ENCODE peak calls at places on chromosome 13, in eight cellular contexts. D, M, O, P, Z, V, R and W are unnamed samples.

GRCh38 chr13:94384217-94384905 is 95.1 kb downstream of the DCT start:
- DNase-seq in M (no peak), P (no peak), O (no peak), D (no peak), V (no peak), R (no peak), Z (no peak), W (no peak)

GRCh38 chr13:20696073-20696472 is 7.4 kb upstream of the IL17D start:
- DNase-seq in D (no peak), O (no peak), R (no peak), P (no peak), Z (no peak), V (no peak), M (no peak), W (no peak)

GRCh38 chr13:90792335-90792734 is 555.2 kb upstream of the MIR17HG start:
- DNase-seq in Z (no peak), M (no peak), O (no peak), D (no peak), P (no peak), R (no peak), V (no peak), W (no peak)

GRCh38 chr13:95926231-95926630 is 127.0 kb downstream of the UGGT2 start:
- DNase-seq in P (no peak), O (no peak), M (no peak), Z (no peak), V (no peak), R (no peak), D (no peak), W (no peak)

GRCh38 chr13:60720590-60720989 is 323.6 kb downstream of the TDRD3 start:
- DNase-seq in Z (no peak), D (no peak), P (no peak), O (no peak), M (no peak), V (no peak), R (no peak), W (no peak)

GRCh38 chr13:25659091-25659502 is 287.3 kb downstream of the ATP8A2 start:
- DNase-seq in V (no peak), Z (peak; percentile 50), R (no peak), O (no peak), D (no peak), P (no peak), M (no peak), W (no peak)

GRCh38 chr13:74767031-74767430 is 632.8 kb upstream of the KLF12 start:
- DNase-seq in P (no peak), O (no peak), V (no peak), D (peak; percentile 72), Z (no peak), M (no peak), R (no peak), W (no peak)

GRCh38 chr13:28320884-28321574 is 173.9 kb downstream of the FLT1 start:
- DNase-seq in V (no peak), R (no peak), M (no peak), D (no peak), O (no peak), Z (peak; percentile 56), P (no peak), W (no peak)

GRCh38 chr13:25292301-25292700 is 5.0 kb upstream of the MTMR6 start:
- DNase-seq in R (no peak), D (peak; percentile 40), V (no peak), O (no peak), M (no peak), P (no peak), Z (peak; percentile 14), W (no peak)

GRCh38 chr13:76014618-76015315 is 378.6 kb downstream of the LMO7 start:
- DNase-seq in M (no peak), Z (no peak), P (no peak), D (peak; percentile 54), V (no peak), R (no peak), O (no peak), W (no peak)

GRCh38 chr13:90412980-90413379 is 934.5 kb upstream of the MIR17HG start:
- DNase-seq in P (no peak), V (no peak), M (no peak), O (no peak), R (no peak), Z (no peak), D (no peak), W (no peak)

GRCh38 chr13:106526748-106527488 is 8.5 kb downstream of the EFNB2 start:
- DNase-seq in R (no peak), M (no peak), Z (no peak), O (no peak), V (no peak), P (no peak), D (no peak), W (no peak)

GRCh38 chr13:108734676-108735075 is 105.3 kb downstream of the MYO16 start:
- DNase-seq in M (no peak), P (no peak), V (no peak), R (no peak), Z (no peak), D (no peak), O (no peak), W (no peak)

GRCh38 chr13:29547135-29547534 is 48.4 kb downstream of the SLC7A1 start:
- DNase-seq in O (no peak), D (no peak), M (no peak), R (no peak), P (no peak), Z (no peak), V (no peak), W (no peak)

GRCh38 chr13:94988654-94989053 is 276.3 kb upstream of the SOX21 start:
- DNase-seq in P (no peak), M (no peak), Z (no peak), R (no peak), D (no peak), V (no peak), O (no peak), W (no peak)

GRCh38 chr13:37127706-37128241 is 22.3 kb upstream of the CSNK1A1L start:
- DNase-seq in Z (no peak), O (no peak), V (no peak), D (peak; percentile 50), R (no peak), P (no peak), M (no peak), W (no peak)

GRCh38 chr13:58960909-58961308 is 1202.8 kb downstream of the DIAPH3 start:
- DNase-seq in V (no peak), R (no peak), D (no peak), O (no peak), P (no peak), M (no peak), Z (peak; percentile 61), W (no peak)

GRCh38 chr13:95129004-95129403 is 172.2 kb downstream of the ABCC4 start:
- DNase-seq in Z (no peak), D (no peak), O (no peak), R (no peak), V (no peak), M (no peak), P (no peak), W (no peak)

GRCh38 chr13:85728831-85729230 is 70.4 kb downstream of the SLITRK6 start:
- DNase-seq in D (no peak), Z (no peak), M (no peak), R (no peak), O (no peak), P (no peak), V (no peak), W (no peak)

GRCh38 chr13:40120781-40121180 is 465.3 kb downstream of the COG6 start:
- DNase-seq in R (no peak), O (no peak), Z (no peak), P (no peak), M (no peak), V (no peak), D (no peak), W (no peak)

GRCh38 chr13:113320226-113320875 is 23.3 kb downstream of the LAMP1 start:
- DNase-seq in O (no peak), D (no peak), P (peak; percentile 34), R (no peak), V (no peak), M (no peak), Z (no peak), W (peak; percentile 74)

GRCh38 chr13:74093691-74094090 is 40.5 kb downstream of the KLF12 start:
- DNase-seq in Z (no peak), M (no peak), O (no peak), V (no peak), R (no peak), P (no peak), D (no peak), W (no peak)

GRCh38 chr13:28327761-28328607 is 166.9 kb downstream of the FLT1 start:
- DNase-seq in Z (no peak), O (no peak), M (no peak), V (no peak), P (no peak), R (no peak), D (no peak), W (no peak)

GRCh38 chr13:102012299-102013293 is 389.3 kb downstream of the FGF14 start:
- DNase-seq in Z (no peak), V (no peak), O (no peak), R (no peak), P (no peak), M (no peak), D (no peak), W (no peak)

GRCh38 chr13:35832551-35832950 is 298.6 kb downstream of the DCLK1 start:
- DNase-seq in M (no peak), D (no peak), V (no peak), P (no peak), R (no peak), Z (no peak), O (no peak), W (no peak)

GRCh38 chr13:75319244-75319643 is 162.7 kb downstream of the TBC1D4 start:
- DNase-seq in D (peak; percentile 31), V (no peak), M (no peak), P (no peak), O (no peak), Z (no peak), R (no peak), W (no peak)

GRCh38 chr13:93309886-93310520 is 83.4 kb downstream of the GPC6 start:
- DNase-seq in P (no peak), R (no peak), M (no peak), D (peak; percentile 90), O (no peak), V (no peak), Z (peak; percentile 40), W (no peak)

GRCh38 chr13:90534617-90535340 is 812.7 kb upstream of the MIR17HG start:
- DNase-seq in D (no peak), P (no peak), R (no peak), Z (peak; percentile 26), O (no peak), V (no peak), M (no peak), W (no peak)

GRCh38 chr13:112106467-112107141 is 39.7 kb downstream of the SOX1 start:
- DNase-seq in D (no peak), M (no peak), V (no peak), O (no peak), R (peak; percentile 2), Z (no peak), P (no peak), W (peak; percentile 50)

GRCh38 chr13:51765142-51765515 is 38.8 kb downstream of the DHRS12 start:
- DNase-seq in R (no peak), Z (no peak), V (no peak), D (no peak), O (no peak), M (no peak), P (no peak), W (no peak)